ENCODE peak calls at places on chromosomes 12 and 14, in ten cellular contexts. K, R, V, Y, H, E, Q, D, O and T are unnamed samples.

GRCh38 chr12:119631930-119632678 is 35.8 kb upstream of the PRKAB1 start:
- DNase-seq in K (no peak), R (peak), V (no peak), Y (no peak), H (peak), E (no peak), Q (no peak), D (no peak), O (peak), T (no peak)

GRCh38 chr12:101941306-101942000 is 64.1 kb downstream of the DRAM1 start:
- DNase-seq in K (no peak), R (no peak), V (no peak), Y (no peak), H (no peak), E (peak), Q (no peak), D (no peak), O (no peak), T (no peak)

GRCh38 chr12:88650715-88651114 is 70.4 kb upstream of the KITLG start:
- DNase-seq in K (no peak), R (peak), V (no peak), Y (peak), H (peak), E (no peak), Q (no peak), D (peak), O (peak), T (no peak)

GRCh38 chr12:112967306-112967705 is 11.0 kb upstream of the OAS2 start:
- DNase-seq in K (no peak), R (no peak), V (no peak), Y (no peak), H (no peak), E (peak), Q (no peak), D (no peak), O (no peak), T (no peak)

GRCh38 chr12:4089147-4089606 is 184.4 kb upstream of the CCND2 start:
- DNase-seq in K (no peak), R (peak), V (no peak), Y (peak), H (no peak), E (no peak), Q (peak), D (peak), O (peak), T (no peak)

GRCh38 chr12:109535863-109536250 is 37.4 kb downstream of the MMAB start:
- DNase-seq in K (no peak), R (no peak), V (no peak), Y (no peak), H (no peak), E (no peak), Q (no peak), D (no peak), O (no peak), T (no peak)

GRCh38 chr12:93191461-93191860 is 186.3 kb upstream of the NUDT4 start:
- DNase-seq in K (no peak), R (no peak), V (no peak), Y (no peak), H (no peak), E (no peak), Q (no peak), D (no peak), O (no peak), T (no peak)

GRCh38 chr14:35365130-35366047 is 39.2 kb downstream of the NFKBIA start:
- DNase-seq in K (no peak), R (peak), V (no peak), Y (peak), H (peak), E (peak), Q (no peak), D (peak), O (peak), T (no peak)

GRCh38 chr14:34051966-34052657 is 101.2 kb upstream of the EGLN3 start:
- DNase-seq in K (no peak), R (peak), V (no peak), Y (peak), H (peak), E (peak), Q (no peak), D (peak), O (peak), T (no peak)

GRCh38 chr12:89353188-89353822 is 1.0 kb upstream of the DUSP6 start:
- DNase-seq in K (peak), R (peak), V (peak), Y (peak), H (peak), E (peak), Q (peak), D (peak), O (peak), T (peak)

GRCh38 chr12:14710632-14711324 is 14.4 kb upstream of the GUCY2C start:
- DNase-seq in K (no peak), R (no peak), V (no peak), Y (peak), H (no peak), E (no peak), Q (peak), D (no peak), O (no peak), T (no peak)

GRCh38 chr12:132281021-132281420 is 48.4 kb downstream of the GALNT9 start:
- DNase-seq in K (no peak), R (no peak), V (no peak), Y (no peak), H (no peak), E (no peak), Q (no peak), D (no peak), O (no peak), T (no peak)

GRCh38 chr14:26622611-26623010 is 24.8 kb upstream of the NOVA1 start:
- DNase-seq in K (no peak), R (no peak), V (no peak), Y (no peak), H (no peak), E (no peak), Q (no peak), D (no peak), O (no peak), T (no peak)

GRCh38 chr14:52129733-52130132 is 60.9 kb upstream of the NID2 start:
- DNase-seq in K (peak), R (no peak), V (no peak), Y (peak), H (no peak), E (no peak), Q (no peak), D (no peak), O (peak), T (no peak)

GRCh38 chr12:38152816-38153736 is 163.5 kb upstream of the ALG10B start:
- DNase-seq in K (no peak), R (no peak), V (no peak), Y (no peak), H (no peak), E (no peak), Q (no peak), D (no peak), O (no peak), T (no peak)

GRCh38 chr12:67981236-67982164 is 7.7 kb upstream of the IFNG-AS1 start:
- DNase-seq in K (no peak), R (peak), V (no peak), Y (peak), H (peak), E (no peak), Q (no peak), D (peak), O (peak), T (no peak)

GRCh38 chr14:95519699-95520098 is 3.2 kb upstream of the SYNE3 start:
- DNase-seq in K (no peak), R (peak), V (no peak), Y (peak), H (peak), E (no peak), Q (no peak), D (peak), O (peak), T (no peak)

GRCh38 chr14:90778468-90779255 is 37.6 kb downstream of the TTC7B start:
- DNase-seq in K (peak), R (no peak), V (no peak), Y (no peak), H (no peak), E (no peak), Q (no peak), D (no peak), O (no peak), T (no peak)

GRCh38 chr14:34713681-34714319 is 593 bp downstream of the CFL2 start:
- DNase-seq in K (no peak), R (peak), V (no peak), Y (peak), H (peak), E (peak), Q (peak), D (peak), O (peak), T (no peak)

GRCh38 chr14:66495214-66496098 is 9.3 kb downstream of the CCDC196 start:
- DNase-seq in K (peak), R (peak), V (no peak), Y (peak), H (peak), E (peak), Q (peak), D (peak), O (peak), T (no peak)

GRCh38 chr14:94364964-94365363 is 23.4 kb downstream of the SERPINA1 start:
- DNase-seq in K (no peak), R (no peak), V (no peak), Y (no peak), H (no peak), E (no peak), Q (no peak), D (no peak), O (no peak), T (no peak)

GRCh38 chr12:102879144-102879763 is 37.8 kb downstream of the PAH start:
- DNase-seq in K (peak), R (no peak), V (no peak), Y (peak), H (peak), E (peak), Q (peak), D (peak), O (peak), T (no peak)

GRCh38 chr14:86673523-86673969 is 1143.6 kb downstream of the FLRT2 start:
- DNase-seq in K (no peak), R (no peak), V (no peak), Y (no peak), H (no peak), E (no peak), Q (no peak), D (no peak), O (no peak), T (no peak)

GRCh38 chr12:132356686-132357622 is 27.6 kb upstream of the GALNT9 start:
- DNase-seq in K (peak), R (peak), V (peak), Y (peak), H (peak), E (no peak), Q (no peak), D (peak), O (peak), T (no peak)

DNA sequence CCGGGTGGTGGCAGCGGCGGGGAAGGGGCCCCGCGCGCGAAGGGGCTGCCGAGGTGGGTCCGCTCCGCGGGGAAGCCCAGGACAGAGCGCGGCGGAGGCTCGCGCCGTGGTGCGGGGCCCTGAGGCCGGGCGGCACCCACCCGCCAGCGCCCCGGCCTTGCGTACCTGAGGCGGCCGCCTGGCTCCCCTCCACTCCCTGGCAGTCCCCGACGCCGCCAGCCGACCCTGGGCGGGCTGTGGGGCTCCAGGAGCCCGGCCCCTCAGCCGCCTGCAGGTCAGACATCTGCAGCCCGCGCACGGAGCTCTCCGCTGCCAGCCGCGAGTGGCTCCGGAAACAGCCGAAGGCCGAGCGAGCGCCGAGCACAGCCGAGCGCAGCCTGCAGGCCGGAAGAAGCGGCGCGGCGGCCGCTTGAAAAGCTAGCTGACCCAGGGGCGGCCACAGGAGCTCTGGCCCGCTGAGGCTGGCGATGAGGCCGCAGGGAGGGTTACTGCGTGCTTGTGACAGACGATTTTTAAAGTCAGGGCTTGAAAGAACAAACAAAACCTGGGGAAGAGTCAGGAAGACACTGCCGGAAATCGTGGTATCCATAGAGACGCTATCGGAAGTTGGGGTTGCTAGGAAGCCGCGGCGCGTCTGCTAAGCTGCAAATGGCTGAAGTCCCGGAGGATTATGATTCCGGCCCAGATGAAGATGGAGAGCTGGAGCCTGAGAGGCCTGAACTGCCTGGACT is at the start of the genes SAMD15 and TMED8:
- DNase-seq in K (peak), R (peak), V (peak), Y (peak), H (peak), E (peak), Q (peak), D (peak), O (peak), T (peak)
- TF ChIP-seq CTCF in K (peak), R (peak), V (no peak), Y (peak), H (peak), E (peak), Q (peak), D (peak), O (no peak), T (peak)

DNA sequence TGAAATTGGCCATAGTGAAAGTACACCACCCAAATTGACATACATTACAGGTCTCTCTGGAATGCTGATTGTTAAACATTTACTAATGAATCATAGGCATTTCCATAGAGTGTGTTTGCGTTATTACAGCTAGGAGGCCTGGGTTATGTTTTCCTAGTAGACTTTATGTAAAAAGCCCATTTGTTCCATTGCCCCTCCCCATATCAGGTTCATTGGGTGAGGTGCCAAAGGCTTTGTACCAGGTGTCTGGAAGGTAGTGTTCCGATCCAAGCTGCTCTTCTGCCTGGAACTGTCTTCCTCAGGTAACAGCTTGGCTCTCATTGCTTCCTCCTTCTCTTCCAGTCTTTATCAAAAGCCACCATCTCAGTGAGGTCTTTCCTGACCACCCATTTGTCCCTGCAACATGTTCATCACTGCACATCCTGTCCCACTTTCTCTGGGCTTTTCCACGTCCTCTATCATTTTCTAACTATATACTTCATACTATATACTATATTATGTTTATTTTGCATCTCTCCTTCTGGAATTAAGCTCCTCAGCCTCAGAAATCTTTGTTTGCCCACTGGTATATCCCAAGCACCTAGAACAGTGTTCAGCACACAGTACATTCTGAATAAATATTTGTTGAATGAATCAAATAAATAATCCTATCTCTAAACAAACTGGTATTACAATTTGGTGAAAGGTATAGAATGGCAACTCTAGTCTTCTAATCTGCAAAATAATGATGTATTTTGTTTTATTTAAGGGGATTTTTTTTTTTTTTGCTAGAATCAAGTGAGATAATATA is 252.3 kb downstream of the KTN1 start:
- DNase-seq in K (no peak), R (peak), V (no peak), Y (peak), H (no peak), E (no peak), Q (no peak), D (no peak), O (no peak), T (no peak)
- TF ChIP-seq CTCF in K (no peak), R (no peak), V (no peak), Y (peak), H (no peak), E (no peak), Q (no peak), D (no peak), O (no peak), T (no peak)

GRCh38 chr14:59022144-59022543 is 166.3 kb upstream of the DAAM1 start:
- DNase-seq in K (no peak), R (no peak), V (no peak), Y (no peak), H (no peak), E (no peak), Q (peak), D (no peak), O (peak), T (no peak)
- TF ChIP-seq CTCF in K (peak), R (no peak), V (no peak), Y (peak), H (no peak), E (no peak), Q (peak), D (no peak), O (peak), T (peak)

GRCh38 chr12:124508323-124509096 is 58.9 kb downstream of the NCOR2 start:
- DNase-seq in K (no peak), R (no peak), V (no peak), Y (peak), H (peak), E (peak), Q (no peak), D (peak), O (peak), T (no peak)
- TF ChIP-seq CTCF in K (peak), R (peak), V (no peak), Y (no peak), H (no peak), E (peak), Q (peak), D (no peak), O (no peak), T (no peak)

GRCh38 chr14:28142400-28143015 is 624.1 kb upstream of the FOXG1 start:
- DNase-seq in K (peak), R (peak), V (no peak), Y (peak), H (no peak), E (no peak), Q (peak), D (peak), O (peak), T (no peak)
- TF ChIP-seq CTCF in K (peak), R (peak), V (peak), Y (peak), H (peak), E (no peak), Q (peak), D (no peak), O (peak), T (peak)